ENCODE peak calls at places on chromosomes 13 and 19, in six cellular contexts. One of them, this sample, is unnamed.

GRCh38 chr13:44307844-44308243 is 65.8 kb upstream of the SERP2 start:
- DNase-seq in activated CD4-positive, alpha-beta T cell treated with anti-CD3 and anti-CD28 coated beads for 24 hours: no peak
- DNase-seq in amygdala: no peak
- DNase-seq in hypothalamus: no peak
- DNase-seq in NCI-H2029: no peak
- DNase-seq in fibroblast of lung: no peak
- DNase-seq in this sample: no peak

GRCh38 chr13:98761979-98762616 is 9.6 kb upstream of the SLC15A1 start:
- DNase-seq in hypothalamus: no peak
- DNase-seq in amygdala: no peak
- DNase-seq in activated CD4-positive, alpha-beta T cell treated with anti-CD3 and anti-CD28 coated beads for 24 hours: no peak
- DNase-seq in fibroblast of lung: no peak
- DNase-seq in NCI-H2029: no peak
- DNase-seq in this sample: no peak

GRCh38 chr13:41311607-41312500 is 787 bp downstream of the NAA16 start:
- DNase-seq in amygdala: no peak
- DNase-seq in fibroblast of lung: peak
- DNase-seq in activated CD4-positive, alpha-beta T cell treated with anti-CD3 and anti-CD28 coated beads for 24 hours: peak
- DNase-seq in NCI-H2029: no peak
- DNase-seq in hypothalamus: peak
- DNase-seq in this sample: peak

GRCh38 chr13:81639984-81640582 is 1299.2 kb upstream of the SPRY2 start:
- DNase-seq in NCI-H2029: no peak
- DNase-seq in activated CD4-positive, alpha-beta T cell treated with anti-CD3 and anti-CD28 coated beads for 24 hours: no peak
- DNase-seq in fibroblast of lung: no peak
- DNase-seq in amygdala: no peak
- DNase-seq in hypothalamus: no peak
- DNase-seq in this sample: no peak

GRCh38 chr13:110164706-110165105 is 142.3 kb downstream of the COL4A1 start:
- DNase-seq in activated CD4-positive, alpha-beta T cell treated with anti-CD3 and anti-CD28 coated beads for 24 hours: no peak
- DNase-seq in NCI-H2029: no peak
- DNase-seq in fibroblast of lung: no peak
- DNase-seq in amygdala: no peak
- DNase-seq in hypothalamus: no peak
- DNase-seq in this sample: no peak

GRCh38 chr19:4380254-4380727 is 20.1 kb downstream of the SH3GL1 start:
- DNase-seq in NCI-H2029: no peak
- DNase-seq in amygdala: no peak
- DNase-seq in activated CD4-positive, alpha-beta T cell treated with anti-CD3 and anti-CD28 coated beads for 24 hours: no peak
- DNase-seq in fibroblast of lung: no peak
- DNase-seq in hypothalamus: no peak
- DNase-seq in this sample: peak

GRCh38 chr13:76754414-76754813 is 131.8 kb downstream of the KCTD12 start:
- DNase-seq in hypothalamus: no peak
- DNase-seq in amygdala: no peak
- DNase-seq in NCI-H2029: no peak
- DNase-seq in activated CD4-positive, alpha-beta T cell treated with anti-CD3 and anti-CD28 coated beads for 24 hours: no peak
- DNase-seq in fibroblast of lung: peak
- DNase-seq in this sample: no peak

GRCh38 chr19:55832676-55833075 is 877 bp upstream of the NLRP11 start:
- DNase-seq in hypothalamus: no peak
- DNase-seq in amygdala: no peak
- DNase-seq in fibroblast of lung: no peak
- DNase-seq in activated CD4-positive, alpha-beta T cell treated with anti-CD3 and anti-CD28 coated beads for 24 hours: no peak
- DNase-seq in NCI-H2029: no peak
- DNase-seq in this sample: no peak

GRCh38 chr19:38733241-38733492 is 11.1 kb downstream of the CAPN12 start:
- DNase-seq in fibroblast of lung: no peak
- DNase-seq in activated CD4-positive, alpha-beta T cell treated with anti-CD3 and anti-CD28 coated beads for 24 hours: no peak
- DNase-seq in hypothalamus: no peak
- DNase-seq in amygdala: no peak
- DNase-seq in NCI-H2029: no peak
- DNase-seq in this sample: no peak

GRCh38 chr19:19385900-19386339 is 19.6 kb upstream of the GATAD2A start:
- DNase-seq in amygdala: no peak
- DNase-seq in hypothalamus: no peak
- DNase-seq in NCI-H2029: peak
- DNase-seq in fibroblast of lung: no peak
- DNase-seq in activated CD4-positive, alpha-beta T cell treated with anti-CD3 and anti-CD28 coated beads for 24 hours: peak
- DNase-seq in this sample: no peak